ENCODE peak calls at places on chromosomes 5 and 9, in eight cellular contexts. One of them, this sample, is unnamed. For H3K4me1, the result is how much of the 10 kb centered on the place peaks cover.

GRCh38 chr5:53994148-53994547 is 316.2 kb downstream of the ARL15 start:
- DNase-seq in heart right ventricle: no peak
- DNase-seq in Peyer's patch: no peak
- DNase-seq in cardiac muscle cell: no peak
- DNase-seq in lower lobe of right lung: no peak
- DNase-seq in IMR-90: peak
- DNase-seq in PC-3: no peak
- DNase-seq in RWPE2: no peak
- DNase-seq in this sample: no peak

GRCh38 chr9:98809311-98810105 is 2.0 kb downstream of the GALNT12 start:
- DNase-seq in Peyer's patch: no peak
- DNase-seq in lower lobe of right lung: no peak
- DNase-seq in heart right ventricle: no peak
- DNase-seq in RWPE2: no peak
- DNase-seq in IMR-90: no peak
- DNase-seq in PC-3: no peak
- DNase-seq in cardiac muscle cell: no peak
- DNase-seq in this sample: no peak

GRCh38 chr5:73625905-73626811 is at the start of gene ARHGEF28:
- DNase-seq in lower lobe of right lung: peak
- DNase-seq in RWPE2: peak
- DNase-seq in heart right ventricle: peak
- DNase-seq in Peyer's patch: peak
- DNase-seq in IMR-90: peak
- DNase-seq in cardiac muscle cell: peak
- DNase-seq in PC-3: peak
- DNase-seq in this sample: peak

GRCh38 chr9:132955768-132956167 is 11.4 kb upstream of the TSC1 start:
- DNase-seq in heart right ventricle: no peak
- DNase-seq in PC-3: no peak
- DNase-seq in RWPE2: no peak
- DNase-seq in Peyer's patch: no peak
- DNase-seq in lower lobe of right lung: no peak
- DNase-seq in IMR-90: no peak
- DNase-seq in cardiac muscle cell: no peak
- DNase-seq in this sample: no peak

GRCh38 chr9:136185066-136185465 is 19.9 kb downstream of the LHX3 start:
- DNase-seq in heart right ventricle: no peak
- DNase-seq in cardiac muscle cell: no peak
- DNase-seq in IMR-90: no peak
- DNase-seq in lower lobe of right lung: no peak
- DNase-seq in RWPE2: no peak
- DNase-seq in Peyer's patch: no peak
- DNase-seq in PC-3: no peak
- DNase-seq in this sample: no peak

GRCh38 chr9:98430535-98430934 is 175.1 kb upstream of the TBC1D2 start:
- DNase-seq in cardiac muscle cell: peak
- DNase-seq in IMR-90: peak
- DNase-seq in lower lobe of right lung: no peak
- DNase-seq in heart right ventricle: no peak
- DNase-seq in Peyer's patch: no peak
- DNase-seq in RWPE2: no peak
- DNase-seq in PC-3: no peak
- DNase-seq in this sample: no peak

GRCh38 chr5:36883894-36884462 is 7.4 kb downstream of the NIPBL start:
- DNase-seq in cardiac muscle cell: no peak
- DNase-seq in RWPE2: no peak
- DNase-seq in Peyer's patch: no peak
- DNase-seq in lower lobe of right lung: no peak
- DNase-seq in IMR-90: no peak
- DNase-seq in PC-3: no peak
- DNase-seq in heart right ventricle: no peak
- DNase-seq in this sample: no peak

GRCh38 chr5:177378884-177379883 is 5.0 kb upstream of the SLC34A1 start:
- DNase-seq in IMR-90: peak
- DNase-seq in cardiac muscle cell: no peak
- DNase-seq in PC-3: peak
- DNase-seq in Peyer's patch: no peak
- DNase-seq in RWPE2: no peak
- DNase-seq in heart right ventricle: no peak
- DNase-seq in lower lobe of right lung: no peak
- DNase-seq in this sample: no peak

GRCh38 chr9:79054500-79054899 is 517.3 kb upstream of the TLE4 start:
- DNase-seq in PC-3: no peak
- DNase-seq in Peyer's patch: no peak
- DNase-seq in RWPE2: no peak
- DNase-seq in cardiac muscle cell: no peak
- DNase-seq in lower lobe of right lung: no peak
- DNase-seq in heart right ventricle: no peak
- DNase-seq in IMR-90: peak
- DNase-seq in this sample: no peak

GRCh38 chr5:34914671-34915138 is 599 bp downstream of the RAD1 start:
- DNase-seq in lower lobe of right lung: peak
- DNase-seq in cardiac muscle cell: no peak
- DNase-seq in Peyer's patch: peak
- DNase-seq in IMR-90: peak
- DNase-seq in RWPE2: peak
- DNase-seq in PC-3: peak
- DNase-seq in heart right ventricle: peak
- DNase-seq in this sample: peak

GRCh38 chr9:137077010-137077747 is at the start of gene UAP1L1:
- DNase-seq in RWPE2: peak
- DNase-seq in cardiac muscle cell: peak
- DNase-seq in Peyer's patch: peak
- DNase-seq in PC-3: peak
- DNase-seq in IMR-90: peak
- DNase-seq in lower lobe of right lung: peak
- DNase-seq in heart right ventricle: peak
- DNase-seq in this sample: peak

GRCh38 chr5:124628721-124629596 is 117.5 kb downstream of the ZNF608 start:
- DNase-seq in RWPE2: peak
- DNase-seq in cardiac muscle cell: peak
- DNase-seq in lower lobe of right lung: no peak
- DNase-seq in heart right ventricle: no peak
- DNase-seq in IMR-90: peak
- DNase-seq in Peyer's patch: no peak
- DNase-seq in PC-3: peak
- DNase-seq in this sample: no peak

GRCh38 chr9:113646946-113647914 is 183.7 kb downstream of the RGS3 start:
- DNase-seq in heart right ventricle: no peak
- DNase-seq in PC-3: no peak
- DNase-seq in RWPE2: no peak
- DNase-seq in lower lobe of right lung: no peak
- DNase-seq in IMR-90: no peak
- DNase-seq in cardiac muscle cell: no peak
- DNase-seq in Peyer's patch: peak
- DNase-seq in this sample: peak

GRCh38 chr5:145697251-145698016 is 137.7 kb downstream of the PRELID2 start:
- DNase-seq in Peyer's patch: no peak
- DNase-seq in RWPE2: no peak
- DNase-seq in IMR-90: peak
- DNase-seq in PC-3: peak
- DNase-seq in heart right ventricle: no peak
- DNase-seq in cardiac muscle cell: peak
- DNase-seq in lower lobe of right lung: no peak
- DNase-seq in this sample: no peak

GRCh38 chr9:111622626-111623025 is 8.5 kb upstream of the DNAJC25 start:
- DNase-seq in lower lobe of right lung: peak
- DNase-seq in heart right ventricle: no peak
- DNase-seq in cardiac muscle cell: no peak
- DNase-seq in Peyer's patch: no peak
- DNase-seq in RWPE2: no peak
- DNase-seq in PC-3: peak
- DNase-seq in IMR-90: peak
- DNase-seq in this sample: peak

GRCh38 chr5:73119492-73120157 is 750 bp upstream of the TMEM171 start:
- DNase-seq in RWPE2: no peak
- DNase-seq in cardiac muscle cell: no peak
- DNase-seq in PC-3: no peak
- DNase-seq in heart right ventricle: no peak
- DNase-seq in IMR-90: no peak
- DNase-seq in lower lobe of right lung: no peak
- DNase-seq in Peyer's patch: peak
- DNase-seq in this sample: no peak

GRCh38 chr5:181037365-181037861 is 2.7 kb upstream of the BTNL9 start:
- DNase-seq in lower lobe of right lung: no peak
- DNase-seq in heart right ventricle: peak
- DNase-seq in IMR-90: no peak
- DNase-seq in cardiac muscle cell: no peak
- DNase-seq in PC-3: no peak
- DNase-seq in RWPE2: no peak
- DNase-seq in Peyer's patch: no peak
- DNase-seq in this sample: no peak

GRCh38 chr9:89674667-89675402 is 70.0 kb downstream of the GADD45G start:
- DNase-seq in RWPE2: no peak
- DNase-seq in Peyer's patch: peak
- DNase-seq in IMR-90: no peak
- DNase-seq in cardiac muscle cell: no peak
- DNase-seq in lower lobe of right lung: no peak
- DNase-seq in heart right ventricle: no peak
- DNase-seq in PC-3: no peak
- DNase-seq in this sample: no peak

GRCh38 chr5:132839426-132840301 is 9.2 kb upstream of the SHROOM1 start:
- DNase-seq in lower lobe of right lung: no peak
- DNase-seq in PC-3: peak
- DNase-seq in RWPE2: no peak
- DNase-seq in Peyer's patch: no peak
- DNase-seq in cardiac muscle cell: no peak
- DNase-seq in heart right ventricle: no peak
- DNase-seq in IMR-90: peak
- DNase-seq in this sample: peak

GRCh38 chr9:94973491-94973941 is 247.0 kb downstream of the AOPEP start:
- DNase-seq in heart right ventricle: no peak
- DNase-seq in Peyer's patch: no peak
- DNase-seq in RWPE2: no peak
- DNase-seq in PC-3: no peak
- DNase-seq in cardiac muscle cell: no peak
- DNase-seq in lower lobe of right lung: no peak
- DNase-seq in IMR-90: peak
- DNase-seq in this sample: no peak

DNA sequence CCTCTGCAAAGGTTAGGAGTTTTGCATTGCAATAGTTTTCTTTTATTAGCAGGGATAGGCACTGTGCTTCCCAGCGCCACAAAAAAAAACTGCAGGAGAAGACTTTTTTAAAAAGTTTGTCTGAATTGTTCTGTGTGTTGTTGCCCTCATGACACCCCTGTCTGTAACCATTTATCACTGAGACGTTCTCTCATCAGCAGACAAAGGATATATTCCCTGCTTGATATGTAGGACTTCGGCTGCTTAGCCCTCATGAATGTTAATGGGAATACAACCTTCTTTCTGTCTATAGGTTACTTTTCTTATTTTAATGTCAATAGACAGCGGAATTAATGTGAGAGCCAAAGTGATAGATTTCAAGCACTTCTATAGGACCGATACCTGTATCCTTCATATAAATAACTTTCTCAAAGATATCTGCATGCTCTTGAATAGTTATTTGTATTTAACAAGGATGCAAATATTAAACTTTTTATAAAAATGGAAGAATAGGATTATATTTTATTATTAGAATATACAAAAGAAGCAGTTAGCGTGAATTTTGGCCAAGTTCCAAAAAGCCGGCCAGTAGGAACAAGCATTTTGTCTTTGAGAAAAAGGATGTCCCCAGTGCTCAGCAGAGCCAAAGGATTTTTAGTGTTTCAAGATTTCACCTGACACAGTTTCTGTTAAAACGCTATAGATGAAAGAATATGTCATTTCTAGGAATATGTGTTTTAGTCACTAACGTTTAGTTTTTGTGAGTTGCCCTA is 1.5 kb upstream of the LYSMD3 start:
- DNase-seq in lower lobe of right lung: no peak
- DNase-seq in cardiac muscle cell: no peak
- DNase-seq in Peyer's patch: no peak
- DNase-seq in RWPE2: no peak
- DNase-seq in heart right ventricle: no peak
- DNase-seq in PC-3: peak
- DNase-seq in IMR-90: no peak
- DNase-seq in this sample: no peak
- H3K4me3 ChIP-seq in lower lobe of right lung: peak
- H3K4me3 ChIP-seq in cardiac muscle cell: no peak
- H3K4me3 ChIP-seq in Peyer's patch: no peak
- H3K4me3 ChIP-seq in RWPE2: no peak
- H3K4me3 ChIP-seq in heart right ventricle: no peak
- H3K4me3 ChIP-seq in PC-3: peak
- H3K4me3 ChIP-seq in IMR-90: no peak
- H3K4me3 ChIP-seq in this sample: no peak

DNA sequence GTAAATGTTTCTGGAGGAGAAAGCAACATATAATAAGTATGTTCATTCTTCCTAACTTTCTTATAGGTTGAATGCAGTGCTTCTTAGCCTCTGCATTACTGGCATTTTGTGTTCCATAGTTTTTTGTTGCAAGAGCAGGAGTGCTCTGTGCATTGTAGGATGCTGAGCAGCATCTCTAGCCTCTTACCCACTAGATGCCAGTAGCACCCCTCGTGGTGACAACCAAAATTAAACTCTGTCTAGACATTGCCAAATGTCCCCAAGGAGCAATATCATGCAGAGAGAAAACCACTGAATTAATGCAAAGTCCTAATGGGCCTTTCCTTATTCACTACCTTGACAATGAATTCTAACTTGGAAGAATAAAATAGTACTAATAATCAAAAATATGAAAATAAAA is 147.0 kb downstream of the GLIS3 start:
- DNase-seq in RWPE2: no peak
- DNase-seq in heart right ventricle: no peak
- DNase-seq in IMR-90: no peak
- DNase-seq in lower lobe of right lung: no peak
- DNase-seq in cardiac muscle cell: no peak
- DNase-seq in Peyer's patch: no peak
- DNase-seq in PC-3: peak
- DNase-seq in this sample: no peak
- TF ChIP-seq CTCF in RWPE2: no peak
- TF ChIP-seq CTCF in heart right ventricle: no peak
- TF ChIP-seq CTCF in IMR-90: no peak
- TF ChIP-seq CTCF in lower lobe of right lung: no peak
- TF ChIP-seq CTCF in cardiac muscle cell: no peak
- TF ChIP-seq CTCF in Peyer's patch: no peak
- TF ChIP-seq CTCF in PC-3: peak
- TF ChIP-seq CTCF in this sample: no peak

GRCh38 chr9:127854169-127854833 is at the start of gene ENG:
- DNase-seq in cardiac muscle cell: no peak
- DNase-seq in heart right ventricle: peak
- DNase-seq in PC-3: no peak
- DNase-seq in lower lobe of right lung: peak
- DNase-seq in Peyer's patch: no peak
- DNase-seq in IMR-90: peak
- DNase-seq in RWPE2: no peak
- DNase-seq in this sample: peak
- H3K4me1 ChIP-seq in cardiac muscle cell: under half
- H3K4me1 ChIP-seq in heart right ventricle: under half
- H3K4me1 ChIP-seq in PC-3: under half
- H3K4me1 ChIP-seq in lower lobe of right lung: half or more
- H3K4me1 ChIP-seq in Peyer's patch: under half
- H3K4me1 ChIP-seq in IMR-90: under half
- H3K4me1 ChIP-seq in RWPE2: under half
- H3K4me1 ChIP-seq in this sample: half or more

DNA sequence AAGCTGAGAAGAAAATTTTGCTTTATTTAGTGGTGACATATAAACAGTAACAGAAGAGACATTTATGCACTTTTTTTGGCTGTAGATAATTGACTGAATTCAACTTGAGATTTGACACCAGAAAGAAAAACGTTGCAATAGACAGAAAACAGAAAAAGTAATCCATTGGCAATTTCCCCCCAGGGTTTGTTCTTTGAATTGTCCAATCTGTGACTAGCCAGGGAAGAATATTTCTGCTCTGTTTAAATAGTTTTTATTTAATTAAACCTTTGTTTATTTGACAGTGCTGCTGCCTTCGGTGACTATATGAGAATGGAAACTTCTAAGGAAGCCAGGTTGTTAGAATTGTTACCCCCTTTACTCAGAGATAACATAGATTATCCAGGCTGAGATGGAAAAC is 210.6 kb downstream of the DEPDC1B start:
- DNase-seq in PC-3: no peak
- DNase-seq in IMR-90: no peak
- DNase-seq in cardiac muscle cell: no peak
- DNase-seq in RWPE2: no peak
- DNase-seq in heart right ventricle: no peak
- DNase-seq in Peyer's patch: no peak
- DNase-seq in lower lobe of right lung: no peak
- DNase-seq in this sample: no peak
- H3K4me3 ChIP-seq in PC-3: no peak
- H3K4me3 ChIP-seq in IMR-90: no peak
- H3K4me3 ChIP-seq in cardiac muscle cell: no peak
- H3K4me3 ChIP-seq in RWPE2: no peak
- H3K4me3 ChIP-seq in heart right ventricle: no peak
- H3K4me3 ChIP-seq in Peyer's patch: no peak
- H3K4me3 ChIP-seq in lower lobe of right lung: no peak
- H3K4me3 ChIP-seq in this sample: no peak